ENCODE peak calls at places on chromosomes 16 and 17, in five cellular contexts. K is CD8-positive, alpha-beta memory T cell; L is activated CD4-positive, alpha-beta T cell treated with anti-CD3 and anti-CD28 coated beads, Interleukin-2, amount 50 U/mL, for 48 hours; V is memory B cell; O is AG10803. B is an unnamed sample.

GRCh38 chr16:81809567-81809966 is 30.5 kb downstream of the PLCG2 start:
- DNase-seq in K (no peak), O (no peak), V (no peak), L (no peak), B (no peak)

GRCh38 chr16:22375963-22376640 is 1.7 kb upstream of the CDR2 start:
- DNase-seq in L (no peak), V (no peak), K (no peak), O (no peak), B (no peak)

GRCh38 chr16:75455677-75456076 is 8.8 kb downstream of the TMEM170A start:
- DNase-seq in V (no peak), L (no peak), K (no peak), O (no peak), B (no peak)

GRCh38 chr17:31112001-31112661 is 17.4 kb downstream of the NF1 start:
- DNase-seq in O (peak), L (no peak), K (no peak), V (no peak), B (no peak)

GRCh38 chr17:28644782-28645575 is at the start of gene BLTP2:
- DNase-seq in K (peak), O (peak), V (peak), L (peak), B (peak)

GRCh38 chr17:75273968-75274708 is 3.1 kb upstream of the MIF4GD start:
- DNase-seq in L (no peak), O (peak), V (no peak), K (no peak), B (peak)

GRCh38 chr17:76420356-76421053 is 32.4 kb downstream of the UBE2O start:
- DNase-seq in K (no peak), L (no peak), O (no peak), V (no peak), B (no peak)

GRCh38 chr17:79041723-79042420 is 17.9 kb downstream of the C1QTNF1 start:
- DNase-seq in V (no peak), O (no peak), L (no peak), K (no peak), B (no peak)

GRCh38 chr17:31339906-31340661 is 18.7 kb upstream of the EVI2A start:
- DNase-seq in V (no peak), L (no peak), K (no peak), O (peak), B (peak)

GRCh38 chr16:24111903-24112302 is 144.2 kb upstream of the CACNG3 start:
- DNase-seq in V (no peak), L (no peak), O (no peak), K (no peak), B (no peak)

GRCh38 chr17:40122944-40123810 is 1.4 kb downstream of the MSL1 start:
- DNase-seq in L (peak), O (peak), V (no peak), K (peak), B (peak)

GRCh38 chr16:70402916-70403659 is 35.8 kb downstream of the ST3GAL2 start:
- DNase-seq in K (no peak), L (no peak), O (peak), V (no peak), B (no peak)

GRCh38 chr16:88479795-88480760 is 27.0 kb downstream of the ZFPM1 start:
- DNase-seq in V (peak), L (no peak), O (no peak), K (peak), B (no peak)

GRCh38 chr16:75287708-75288107 is 36.3 kb upstream of the BCAR1 start:
- DNase-seq in V (no peak), K (no peak), O (no peak), L (no peak), B (peak)

GRCh38 chr17:64387145-64387473 is 3.6 kb downstream of the PECAM1 start:
- DNase-seq in V (no peak), K (no peak), L (no peak), O (no peak), B (no peak)

GRCh38 chr17:14014647-14015046 is 54.7 kb upstream of the COX10 start:
- DNase-seq in L (no peak), K (no peak), V (no peak), O (peak), B (no peak)

GRCh38 chr16:49333268-49333597 is 40.4 kb upstream of the C16orf78 start:
- DNase-seq in V (no peak), O (no peak), L (no peak), K (no peak), B (no peak)

GRCh38 chr16:49024896-49025295 is 256.7 kb downstream of the CBLN1 start:
- DNase-seq in L (no peak), V (no peak), K (no peak), O (no peak), B (no peak)

GRCh38 chr16:65534121-65534528 is 412.3 kb upstream of the CDH11 start:
- DNase-seq in O (peak), L (no peak), K (no peak), V (no peak), B (peak)

GRCh38 chr16:84001726-84002125 is 33.7 kb downstream of the NECAB2 start:
- DNase-seq in K (no peak), O (no peak), L (no peak), V (no peak), B (no peak)

GRCh38 chr16:79183571-79183970 is 417.0 kb downstream of the MAF start:
- DNase-seq in L (no peak), V (no peak), O (no peak), K (no peak), B (no peak)

GRCh38 chr17:29909604-29910003 is 20.4 kb downstream of the SSH2 start:
- DNase-seq in V (no peak), K (no peak), O (no peak), L (no peak), B (no peak)

GRCh38 chr17:35780876-35781409 is 14.5 kb downstream of the MMP28 start:
- DNase-seq in V (no peak), L (no peak), O (no peak), K (no peak), B (no peak)

GRCh38 chr16:17921357-17921978 is 415.1 kb downstream of the NPIPA8 start:
- DNase-seq in L (peak), V (peak), O (peak), K (peak), B (peak)

GRCh38 chr17:3897731-3898130 is 4.9 kb upstream of the CAMKK1 start:
- DNase-seq in V (no peak), O (no peak), K (no peak), L (no peak), B (no peak)

GRCh38 chr16:8807189-8807588 is 9.6 kb downstream of the PMM2 start:
- DNase-seq in V (no peak), K (no peak), L (no peak), O (no peak), B (no peak)

GRCh38 chr16:22161999-22162657 is at the start of gene SDR42E2:
- DNase-seq in V (no peak), L (peak), O (no peak), K (peak), B (no peak)

B was measured in AG20443.